ENCODE peak calls at places on chromosomes 6 and 20, in six cellular contexts. X is keratinocyte, V is EH, D is mesenchymal stem cell, P is GM04503, Y is NT2/D1. U is an unnamed sample.

GRCh38 chr20:54345301-54345724 is 130.1 kb upstream of the DOK5 start:
- DNase-seq in Y (no peak), P (peak; percentile 77), V (peak; percentile 92), D (peak; percentile 3), X (no peak), U (no peak)

GRCh38 chr6:169887529-169888140 is 136.2 kb downstream of the ERMARD start:
- DNase-seq in X (peak; percentile 36), D (no peak), P (no peak), Y (no peak), V (no peak), U (peak; percentile 64)

GRCh38 chr6:44071670-44072451 is 55.4 kb downstream of the MRPL14 start:
- DNase-seq in P (peak; percentile 75), V (peak; percentile 97), X (no peak), D (peak; percentile 90), Y (no peak), U (no peak)

GRCh38 chr6:157615411-157615763 is 207.7 kb upstream of the SNX9 start:
- DNase-seq in P (no peak), D (no peak), X (no peak), V (peak; percentile 26), Y (no peak), U (no peak)

GRCh38 chr6:20534906-20535305 is 649 bp downstream of the CDKAL1 start:
- DNase-seq in X (no peak), V (no peak), Y (no peak), P (no peak), D (no peak), U (no peak)

GRCh38 chr6:31794866-31795615 is 511 bp downstream of the VARS1 start:
- DNase-seq in Y (no peak), D (peak; percentile 62), P (no peak), V (no peak), X (no peak), U (no peak)

GRCh38 chr6:166556871-166557322 is 29.6 kb downstream of the RAMACL start:
- DNase-seq in D (peak; percentile 37), Y (no peak), P (peak; percentile 86), X (peak; percentile 90), V (peak; percentile 85), U (peak; percentile 96)

GRCh38 chr20:17461941-17462340 is 69.2 kb downstream of the BFSP1 start:
- DNase-seq in P (no peak), Y (no peak), D (no peak), X (no peak), V (no peak), U (no peak)

GRCh38 chr6:44439270-44440045 is 52.0 kb downstream of the CDC5L start:
- DNase-seq in D (peak; percentile 66), X (no peak), P (peak; percentile 29), Y (no peak), V (peak; percentile 61), U (no peak)

GRCh38 chr6:21522773-21523490 is 70.6 kb upstream of the SOX4 start:
- DNase-seq in X (no peak), D (no peak), P (no peak), Y (no peak), V (no peak), U (no peak)

GRCh38 chr6:114874384-114874783 is 531.6 kb upstream of the HS3ST5 start:
- DNase-seq in D (no peak), V (no peak), P (no peak), X (no peak), Y (no peak), U (no peak)

GRCh38 chr6:157981395-157982296 is at the start of gene SYNJ2:
- DNase-seq in Y (no peak), P (no peak), X (no peak), V (peak; percentile 91), D (peak; percentile 82), U (no peak)

GRCh38 chr6:50849781-50850180 is 31.1 kb downstream of the TFAP2B start:
- DNase-seq in P (no peak), X (no peak), D (no peak), Y (no peak), V (no peak), U (no peak)

GRCh38 chr20:63004607-63005211 is 2.1 kb downstream of the BHLHE23 start:
- DNase-seq in P (no peak), X (no peak), Y (no peak), V (no peak), D (no peak), U (no peak)

GRCh38 chr20:23436681-23437080 is 2.8 kb upstream of the CSTL1 start:
- DNase-seq in X (no peak), D (no peak), Y (no peak), V (no peak), P (no peak), U (no peak)

U was measured in epithelial cell of prostate.